ENCODE peak calls at places on chromosomes 7 and 10, in six cellular contexts. K is astrocyte of the spinal cord, Q is dorsolateral prefrontal cortex, Z is neural crest cell, C is GM10248, B is lower lobe of right lung. U is an unnamed sample.

GRCh38 chr10:125037145-125037544 is 95.2 kb downstream of the ZRANB1 start:
- DNase-seq in C (no peak), Z (no peak), Q (no peak), B (peak), K (peak), U (peak)

GRCh38 chr10:47104101-47104707 is 193.0 kb downstream of the PTPN20 start:
- DNase-seq in B (no peak), C (no peak), Q (no peak), Z (no peak), K (peak), U (peak)

GRCh38 chr10:67603701-67604100 is 92.3 kb downstream of the CTNNA3 start:
- DNase-seq in Q (no peak), Z (no peak), K (no peak), C (no peak), B (no peak), U (no peak)

GRCh38 chr10:96275685-96276418 is 4.5 kb upstream of the BLNK start:
- DNase-seq in Z (no peak), B (peak), C (no peak), Q (no peak), K (no peak), U (no peak)

GRCh38 chr10:132904169-132904813 is 38.1 kb downstream of the CFAP46 start:
- DNase-seq in Z (peak), K (peak), Q (peak), C (peak), B (peak), U (peak)

GRCh38 chr10:132515811-132516726 is 21.5 kb upstream of the INPP5A start:
- DNase-seq in C (no peak), Q (no peak), K (no peak), B (peak), Z (no peak), U (no peak)

GRCh38 chr7:339696-340095 is 49.7 kb downstream of the FOXL3 start:
- DNase-seq in B (no peak), K (no peak), C (no peak), Z (no peak), Q (no peak), U (no peak)

GRCh38 chr7:48528689-48529088 is 357.4 kb downstream of the ABCA13 start:
- DNase-seq in B (no peak), Q (no peak), K (no peak), C (no peak), Z (no peak), U (no peak)

GRCh38 chr7:27190284-27190748 is 5.3 kb upstream of the HOXA11 start:
- DNase-seq in C (no peak), K (no peak), B (no peak), Z (no peak), Q (no peak), U (no peak)

GRCh38 chr10:124959564-124959963 is 17.6 kb downstream of the ZRANB1 start:
- DNase-seq in K (no peak), B (no peak), C (no peak), Z (no peak), Q (no peak), U (no peak)

GRCh38 chr7:35035511-35035921 is 1.8 kb downstream of the DPY19L1 start:
- DNase-seq in Q (peak), C (peak), Z (no peak), K (peak), B (no peak), U (peak)

GRCh38 chr7:4221043-4221442 is 461.1 kb upstream of the FOXK1 start:
- DNase-seq in C (no peak), Q (no peak), B (no peak), K (no peak), Z (no peak), U (no peak)

GRCh38 chr10:44822993-44823392 is 88.1 kb upstream of the TMEM72 start:
- DNase-seq in Z (no peak), C (no peak), B (no peak), Q (no peak), K (no peak), U (no peak)

GRCh38 chr7:115410972-115411686 is 489.2 kb downstream of the MDFIC start:
- DNase-seq in Z (no peak), K (no peak), Q (no peak), B (no peak), C (peak), U (no peak)

GRCh38 chr10:58352956-58353610 is 18.3 kb downstream of the UBE2D1 start:
- DNase-seq in Q (no peak), K (no peak), B (no peak), C (no peak), Z (no peak), U (no peak)

GRCh38 chr7:13179775-13180448 is 492.5 kb downstream of the ARL4A start:
- DNase-seq in B (no peak), Q (no peak), K (no peak), C (no peak), Z (no peak), U (peak)

GRCh38 chr7:135158874-135159273 is 11.0 kb downstream of the TMEM140 start:
- DNase-seq in Z (no peak), K (no peak), C (no peak), B (no peak), Q (no peak), U (no peak)

GRCh38 chr10:15427836-15428414 is 56.8 kb upstream of the FAM171A1 start:
- DNase-seq in Z (no peak), C (no peak), Q (no peak), B (no peak), K (peak), U (peak)

GRCh38 chr7:51366930-51367613 is 50.5 kb upstream of the COBL start:
- DNase-seq in B (no peak), Z (peak), Q (peak), K (peak), C (peak), U (peak)

GRCh38 chr7:158277219-158278141 is 310.1 kb downstream of the PTPRN2 start:
- DNase-seq in C (no peak), Z (no peak), K (no peak), B (no peak), Q (no peak), U (no peak)

GRCh38 chr7:128835231-128835751 is 5.1 kb downstream of the FLNC start:
- DNase-seq in C (no peak), K (no peak), Z (no peak), Q (no peak), B (no peak), U (no peak)

GRCh38 chr10:104052351-104052885 is 33.3 kb downstream of the COL17A1 start:
- DNase-seq in K (no peak), Q (no peak), B (no peak), Z (no peak), C (no peak), U (peak)

GRCh38 chr10:61992683-61993629 is 91.5 kb downstream of the ARID5B start:
- DNase-seq in Q (no peak), Z (no peak), C (peak), K (peak), B (peak), U (peak)

GRCh38 chr7:150520145-150520544 is 5.5 kb downstream of the GIMAP7 start:
- DNase-seq in B (no peak), Q (no peak), C (no peak), Z (no peak), K (no peak), U (no peak)

GRCh38 chr7:121083790-121084251 is 95.3 kb downstream of the CPED1 start:
- DNase-seq in K (peak), Z (no peak), C (no peak), B (no peak), Q (no peak), U (peak)

GRCh38 chr10:21372651-21373410 is 152.7 kb downstream of the SKIDA1 start:
- DNase-seq in B (peak), K (peak), Z (no peak), C (peak), Q (no peak), U (peak)

GRCh38 chr10:5871596-5871995 is 18.1 kb downstream of the ANKRD16 start:
- DNase-seq in Q (no peak), C (no peak), Z (no peak), K (no peak), B (no peak), U (peak)

GRCh38 chr7:47150497-47151260 is 431.2 kb downstream of the TNS3 start:
- DNase-seq in B (no peak), Z (no peak), K (no peak), C (no peak), Q (no peak), U (no peak)

GRCh38 chr7:108684629-108685028 is 115.0 kb downstream of the DNAJB9 start:
- DNase-seq in Z (no peak), C (no peak), Q (no peak), K (peak), B (no peak), U (peak)

GRCh38 chr10:62384057-62384446 is 9.9 kb downstream of the ZNF365 start:
- DNase-seq in C (no peak), B (no peak), K (peak), Q (no peak), Z (no peak), U (peak)

GRCh38 chr7:150911590-150912267 is 59.4 kb downstream of the AOC1 start:
- DNase-seq in B (no peak), K (no peak), Q (no peak), Z (no peak), C (no peak), U (no peak)

GRCh38 chr7:127895360-127895759 is 135.9 kb downstream of the LRRC4 start:
- DNase-seq in B (no peak), C (no peak), Z (no peak), K (no peak), Q (no peak), U (no peak)

GRCh38 chr7:105810556-105810955 is 65.8 kb downstream of the ATXN7L1 start:
- DNase-seq in Z (no peak), C (no peak), K (no peak), Q (no peak), B (no peak), U (no peak)

GRCh38 chr10:97399843-97400545 is 1.1 kb downstream of the RRP12 start:
- DNase-seq in B (no peak), Q (no peak), Z (no peak), K (peak), C (no peak), U (peak)

GRCh38 chr7:42978496-42978895 is 46.3 kb downstream of the MRPL32 start:
- DNase-seq in Z (no peak), K (no peak), C (no peak), B (no peak), Q (no peak), U (peak)

GRCh38 chr7:94183289-94183749 is 179.2 kb upstream of the BET1 start:
- DNase-seq in C (no peak), K (peak), Q (no peak), Z (no peak), B (peak), U (peak)

GRCh38 chr7:45601094-45601493 is 26.9 kb downstream of the ADCY1 start:
- DNase-seq in B (no peak), K (no peak), Z (no peak), Q (peak), C (no peak), U (no peak)

GRCh38 chr7:116802144-116802747 is 60.1 kb upstream of the CAPZA2 start:
- DNase-seq in Z (no peak), C (no peak), K (peak), B (no peak), Q (no peak), U (peak)

GRCh38 chr10:20207700-20208099 is 391.5 kb downstream of the PLXDC2 start:
- DNase-seq in B (no peak), Z (no peak), Q (no peak), K (no peak), C (no peak), U (no peak)

GRCh38 chr10:43203491-43204393 is 63.1 kb downstream of the RASGEF1A start:
- DNase-seq in B (peak), Q (peak), C (no peak), K (no peak), Z (peak), U (peak)

DNA sequence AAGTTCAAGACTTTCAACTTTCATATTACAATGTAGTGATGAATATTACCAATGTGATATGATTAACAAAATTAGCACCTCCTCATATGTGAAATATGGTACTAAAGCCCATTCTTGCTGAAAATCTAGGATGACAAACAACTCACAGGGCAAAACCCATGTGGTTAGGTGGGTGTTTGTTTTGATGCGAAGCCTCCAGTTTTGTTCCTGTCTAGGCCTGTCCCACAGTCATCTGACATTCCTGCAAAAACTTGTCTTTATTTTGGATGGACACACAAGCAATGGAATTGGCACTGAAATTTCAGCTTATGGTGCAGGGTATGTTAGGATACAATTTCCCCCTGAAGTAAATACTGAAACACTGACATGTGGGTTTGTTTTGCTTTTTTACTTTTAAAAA is 95.3 kb downstream of the PARD3 start:
- DNase-seq in Q (no peak), B (no peak), K (no peak), Z (no peak), C (no peak), U (no peak)
- TF ChIP-seq CTCF in Q (no peak), B (no peak), K (no peak), Z (no peak), C (no peak), U (no peak)

DNA sequence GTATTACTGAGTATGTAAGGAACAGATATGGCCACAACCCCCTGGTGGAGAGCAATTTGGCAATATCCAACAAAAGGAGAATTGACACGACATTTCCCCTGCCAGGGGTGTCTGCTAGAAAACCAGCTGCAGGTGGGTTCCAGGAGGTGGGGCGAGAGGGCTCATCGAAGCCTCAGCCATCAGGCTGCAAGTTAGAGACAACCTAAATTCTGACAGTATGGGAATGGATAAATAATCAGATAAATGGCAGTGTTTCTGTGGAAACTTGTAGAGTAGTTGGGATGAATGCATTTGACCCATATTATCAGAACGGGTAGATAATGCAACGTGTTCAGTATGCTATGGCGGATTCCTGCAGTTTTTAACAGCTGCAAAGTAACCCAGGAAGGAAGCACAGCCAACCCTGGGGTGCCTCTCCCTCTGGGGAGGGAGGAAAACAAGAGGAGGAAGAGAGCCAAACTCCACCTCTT is 3.5 kb downstream of the TMEM273 start:
- DNase-seq in C (no peak), Z (no peak), B (no peak), Q (no peak), K (no peak), U (no peak)
- TF ChIP-seq CTCF in C (no peak), Z (no peak), B (no peak), Q (no peak), K (no peak), U (no peak)

GRCh38 chr7:90944021-90944420 is 320.2 kb upstream of the FZD1 start:
- DNase-seq in K (no peak), Q (no peak), B (no peak), C (no peak), Z (no peak), U (no peak)
- TF ChIP-seq CTCF in K (no peak), Q (no peak), B (no peak), C (no peak), Z (no peak), U (no peak)

GRCh38 chr7:38975944-38976392 is 1.7 kb upstream of the POU6F2 start:
- DNase-seq in B (peak), K (no peak), Z (peak), C (no peak), Q (no peak), U (no peak)
- TF ChIP-seq CTCF in B (no peak), K (no peak), Z (no peak), C (no peak), Q (no peak), U (no peak)

U was measured in fibroblast of pulmonary artery.